ENCODE peak calls at places on chromosomes 12 and 14, in five cellular contexts. H is ELR, G is ovary, D is nucleus accumbens, U is fibroblast of lung. Y is an unnamed sample.

GRCh38 chr12:2267624-2268477 is 215.1 kb downstream of the CACNA1C start:
- DNase-seq in H (peak; percentile 87), G (peak; percentile 4), D (no peak), U (peak; percentile 38), Y (no peak)

GRCh38 chr12:26149963-26150362 is 25.1 kb upstream of the BHLHE41 start:
- DNase-seq in H (no peak), G (no peak), D (no peak), U (no peak), Y (no peak)

GRCh38 chr12:63978519-63978918 is 134.0 kb downstream of the SRGAP1 start:
- DNase-seq in H (peak; percentile 98), G (no peak), D (no peak), U (peak; percentile 75), Y (no peak)

GRCh38 chr12:23536293-23536692 is 413.2 kb downstream of the SOX5 start:
- DNase-seq in H (no peak), G (no peak), D (no peak), U (no peak), Y (no peak)

GRCh38 chr14:93073833-93074769 is 41.6 kb downstream of the ITPK1 start:
- DNase-seq in H (peak; percentile 33), G (no peak), D (no peak), U (peak; percentile 43), Y (no peak)

GRCh38 chr12:55743967-55744931 is 1.3 kb downstream of the GDF11 start:
- DNase-seq in H (peak; percentile 25), G (peak; percentile 47), D (no peak), U (no peak), Y (no peak)

GRCh38 chr14:106831322-106831720 is 1304.9 kb downstream of the TMEM121 start:
- DNase-seq in H (peak; percentile 4), G (no peak), D (no peak), U (no peak), Y (no peak)

GRCh38 chr14:28348797-28349196 is 417.8 kb upstream of the FOXG1 start:
- DNase-seq in H (no peak), G (no peak), D (no peak), U (no peak), Y (no peak)

GRCh38 chr14:101078105-101078891 is 174.8 kb upstream of the RTL1 start:
- DNase-seq in H (no peak), G (peak; percentile 9), D (no peak), U (no peak), Y (no peak)

GRCh38 chr12:125453751-125454150 is 388.5 kb downstream of the AACS start:
- DNase-seq in H (no peak), G (no peak), D (peak; percentile 89), U (no peak), Y (no peak)

GRCh38 chr12:12510141-12510540 is 52.5 kb downstream of the DUSP16 start:
- DNase-seq in H (peak; percentile 94), G (no peak), D (no peak), U (peak; percentile 16), Y (no peak)

GRCh38 chr12:2813573-2814185 is 1.2 kb downstream of the ITFG2 start:
- DNase-seq in H (peak; percentile 85), G (no peak), D (peak; percentile 41), U (peak; percentile 75), Y (no peak)

GRCh38 chr14:91357272-91357671 is 60.3 kb downstream of the CCDC88C start:
- DNase-seq in H (no peak), G (no peak), D (no peak), U (no peak), Y (no peak)

GRCh38 chr12:121505513-121505912 is 75.3 kb downstream of the KDM2B start:
- DNase-seq in H (peak; percentile 42), G (no peak), D (no peak), U (no peak), Y (no peak)

GRCh38 chr14:63214417-63215196 is 10.4 kb downstream of the RHOJ start:
- DNase-seq in H (no peak), G (no peak), D (no peak), U (peak; percentile 15), Y (no peak)

GRCh38 chr12:7188557-7189397 is 709 bp upstream of the PEX5 start:
- DNase-seq in H (peak; percentile 92), G (peak; percentile 65), D (peak; percentile 79), U (peak; percentile 50), Y (peak; percentile 48)

GRCh38 chr12:1808798-1809480 is 11.4 kb upstream of the LRTM2 start:
- DNase-seq in H (no peak), G (no peak), D (no peak), U (no peak), Y (peak; percentile 31)

GRCh38 chr12:54016478-54016964 is 7.7 kb downstream of the HOXC8 start:
- DNase-seq in H (peak; percentile 92), G (no peak), D (no peak), U (peak; percentile 23), Y (no peak)

Y was measured in pancreas.